ENCODE peak calls at places on chromosomes 4 and X, in six cellular contexts. G is ecto neural progenitor cell, A is NCI-H2081, C is H4, L is lung microvascular endothelial cell, D is MG63. P is an unnamed sample.
A peak's percentile ranks its signal among the peaks of the same experiment; 100 is the strongest.

GRCh38 chr4:142840516-142841123 is 5.5 kb downstream of the INPP4B start:
- DNase-seq in A (no peak), C (peak; percentile 36), L (peak; percentile 58), D (no peak), G (no peak), P (no peak)

GRCh38 chr4:34010703-34011102 is 2233.6 kb downstream of the ARAP2 start:
- DNase-seq in C (no peak), D (no peak), L (no peak), A (no peak), G (no peak), P (no peak)

GRCh38 chrX:67604979-67605703 is 61.3 kb downstream of the AR start:
- DNase-seq in A (no peak), D (peak; percentile 57), L (peak; percentile 81), C (peak; percentile 93), G (no peak), P (no peak)

GRCh38 chr4:90137545-90137944 is 10.4 kb downstream of the CCSER1 start:
- DNase-seq in G (no peak), D (no peak), L (peak; percentile 39), A (no peak), C (peak; percentile 26), P (no peak)

GRCh38 chrX:84907324-84907946 is 96.2 kb upstream of the APOOL start:
- DNase-seq in L (no peak), A (peak; percentile 4), G (no peak), C (no peak), D (no peak), P (no peak)

GRCh38 chrX:105701310-105702052 is 120.9 kb upstream of the NRK start:
- DNase-seq in D (no peak), C (peak; percentile 9), L (peak; percentile 14), G (no peak), A (no peak), P (no peak)

GRCh38 chr4:123419885-123420743 is 23.5 kb downstream of the SPRY1 start:
- DNase-seq in D (no peak), A (no peak), C (no peak), G (no peak), L (no peak), P (no peak)

GRCh38 chrX:102599950-102600579 is 750 bp downstream of the ARMCX5 start:
- DNase-seq in G (no peak), D (no peak), C (peak; percentile 4), L (peak; percentile 53), A (no peak), P (no peak)

GRCh38 chrX:38768079-38768478 is 33.2 kb upstream of the MID1IP1 start:
- DNase-seq in A (no peak), L (peak; percentile 20), G (no peak), C (peak; percentile 10), D (no peak), P (no peak)

GRCh38 chr4:173191623-173192041 is 23.0 kb downstream of the GALNT7 start:
- DNase-seq in G (no peak), L (peak; percentile 83), A (no peak), C (peak; percentile 55), D (no peak), P (no peak)

GRCh38 chrX:2820131-2820771 is 8.5 kb upstream of the GYG2 start:
- DNase-seq in C (no peak), A (no peak), D (no peak), L (peak; percentile 43), G (no peak), P (no peak)

GRCh38 chrX:42096262-42096939 is 173.0 kb upstream of the CASK start:
- DNase-seq in D (no peak), C (peak; percentile 83), G (no peak), L (peak; percentile 28), A (no peak), P (no peak)

GRCh38 chrX:153153516-153153915 is 25.6 kb upstream of the MAGEA1 start:
- DNase-seq in D (no peak), L (no peak), C (no peak), A (no peak), G (no peak), P (no peak)

GRCh38 chr4:1379351-1379781 is 26.9 kb downstream of the NKX1-1 start:
- DNase-seq in G (no peak), A (no peak), C (no peak), D (no peak), L (no peak), P (no peak)

GRCh38 chrX:1609759-1610158 is 5.1 kb upstream of the ASMT start:
- DNase-seq in A (no peak), D (no peak), L (no peak), C (no peak), G (no peak), P (no peak)

GRCh38 chr4:56817840-56818491 is 3.5 kb downstream of the SPINK2 start:
- DNase-seq in L (no peak), D (peak; percentile 9), C (no peak), A (no peak), G (no peak), P (no peak)

GRCh38 chr4:42927946-42928345 is 35.4 kb downstream of the GRXCR1 start:
- DNase-seq in D (peak; percentile 88), C (no peak), A (no peak), L (no peak), G (no peak), P (no peak)